ENCODE peak calls at places on chromosome 13, in ten cellular contexts. C is dorsolateral prefrontal cortex; P is tibial artery; Q is suprapubic skin; K is AG09319; U is progenitor cell of endocrine pancreas; H is heart right ventricle; B is CD4-positive, alpha-beta T cell; N is nephron progenitor cell; G is CD8-positive, alpha-beta T cell. R is an unnamed sample.

GRCh38 chr13:42575938-42576337 is 2.0 kb downstream of the TNFSF11 start:
- DNase-seq in C (no peak), P (no peak), Q (no peak), K (no peak), U (no peak), H (no peak), B (no peak), N (no peak), G (no peak), R (no peak)

GRCh38 chr13:44174769-44175425 is 198.7 kb upstream of the SERP2 start:
- DNase-seq in C (no peak), P (no peak), Q (no peak), K (no peak), U (no peak), H (no peak), B (no peak), N (no peak), G (no peak), R (no peak)

GRCh38 chr13:20190481-20191310 is 2.0 kb downstream of the GJB2 start:
- DNase-seq in C (no peak), P (no peak), Q (no peak), K (no peak), U (no peak), H (no peak), B (no peak), N (no peak), G (no peak), R (no peak)

GRCh38 chr13:75637101-75637774 is 1.1 kb downstream of the LMO7 start:
- DNase-seq in C (no peak), P (no peak), Q (no peak), K (no peak), U (no peak), H (no peak), B (no peak), N (no peak), G (no peak), R (no peak)

GRCh38 chr13:113882266-113882627 is 18.4 kb upstream of the GAS6 start:
- DNase-seq in C (no peak), P (peak), Q (peak), K (no peak), U (no peak), H (peak), B (no peak), N (no peak), G (no peak), R (no peak)

GRCh38 chr13:107734891-107735620 is 480.3 kb downstream of the LIG4 start:
- DNase-seq in C (no peak), P (no peak), Q (no peak), K (no peak), U (no peak), H (no peak), B (no peak), N (no peak), G (no peak), R (no peak)

GRCh38 chr13:106401081-106401480 is 134.4 kb downstream of the EFNB2 start:
- DNase-seq in C (no peak), P (no peak), Q (no peak), K (no peak), U (no peak), H (no peak), B (no peak), N (no peak), G (no peak), R (no peak)

GRCh38 chr13:112833551-112834257 is 135.3 kb upstream of the MCF2L start:
- DNase-seq in C (no peak), P (no peak), Q (no peak), K (no peak), U (no peak), H (no peak), B (no peak), N (no peak), G (no peak), R (no peak)

GRCh38 chr13:37097008-37097579 is 8.4 kb downstream of the CSNK1A1L start:
- DNase-seq in C (no peak), P (no peak), Q (no peak), K (no peak), U (no peak), H (no peak), B (no peak), N (no peak), G (no peak), R (no peak)

GRCh38 chr13:85503797-85504196 is 295.4 kb downstream of the SLITRK6 start:
- DNase-seq in C (no peak), P (no peak), Q (no peak), K (no peak), U (no peak), H (no peak), B (no peak), N (no peak), G (no peak), R (no peak)

GRCh38 chr13:97116754-97117153 is 105.4 kb upstream of the MBNL2 start:
- DNase-seq in C (no peak), P (no peak), Q (no peak), K (no peak), U (no peak), H (no peak), B (no peak), N (no peak), G (no peak), R (no peak)

GRCh38 chr13:52162279-52163101 is 3.1 kb upstream of the NEK3 start:
- DNase-seq in C (no peak), P (no peak), Q (no peak), K (no peak), U (no peak), H (no peak), B (no peak), N (no peak), G (no peak), R (no peak)

GRCh38 chr13:72304121-72304745 is 423.2 kb downstream of the MZT1 start:
- DNase-seq in C (no peak), P (no peak), Q (no peak), K (no peak), U (no peak), H (no peak), B (no peak), N (no peak), G (no peak), R (no peak)

GRCh38 chr13:37001921-37002250 is 1.3 kb downstream of the EXOSC8 start:
- DNase-seq in C (no peak), P (no peak), Q (no peak), K (no peak), U (no peak), H (no peak), B (no peak), N (no peak), G (no peak), R (no peak)

GRCh38 chr13:59906413-59907027 is 257.2 kb downstream of the DIAPH3 start:
- DNase-seq in C (no peak), P (no peak), Q (no peak), K (no peak), U (no peak), H (no peak), B (no peak), N (peak), G (no peak), R (no peak)

GRCh38 chr13:113967206-113967720 is 6.6 kb downstream of the C13orf46 start:
- DNase-seq in C (no peak), P (no peak), Q (no peak), K (no peak), U (no peak), H (no peak), B (no peak), N (no peak), G (no peak), R (no peak)

GRCh38 chr13:85093808-85094207 is 705.4 kb downstream of the SLITRK6 start:
- DNase-seq in C (no peak), P (no peak), Q (no peak), K (no peak), U (no peak), H (no peak), B (no peak), N (no peak), G (no peak), R (no peak)

GRCh38 chr13:42040730-42041016 is 7.8 kb upstream of the DGKH start:
- DNase-seq in C (no peak), P (no peak), Q (no peak), K (no peak), U (no peak), H (no peak), B (no peak), N (no peak), G (no peak), R (no peak)

GRCh38 chr13:106369091-106369490 is 166.4 kb downstream of the EFNB2 start:
- DNase-seq in C (no peak), P (no peak), Q (no peak), K (no peak), U (no peak), H (no peak), B (no peak), N (no peak), G (no peak), R (no peak)

GRCh38 chr13:20553309-20553708 is 13.6 kb upstream of the IFT88 start:
- DNase-seq in C (peak), P (no peak), Q (no peak), K (no peak), U (no peak), H (no peak), B (no peak), N (no peak), G (no peak), R (no peak)

GRCh38 chr13:86581711-86582110 is 782.5 kb upstream of the SLITRK6 start:
- DNase-seq in C (no peak), P (no peak), Q (no peak), K (no peak), U (no peak), H (no peak), B (no peak), N (no peak), G (no peak), R (no peak)

GRCh38 chr13:64305246-64305645 is 2889.6 kb upstream of the PCDH20 start:
- DNase-seq in C (no peak), P (no peak), Q (no peak), K (no peak), U (no peak), H (no peak), B (no peak), N (no peak), G (no peak), R (no peak)

GRCh38 chr13:42696191-42696590 is 85.2 kb upstream of the FAM216B start:
- DNase-seq in C (no peak), P (no peak), Q (no peak), K (no peak), U (no peak), H (no peak), B (no peak), N (no peak), G (no peak), R (no peak)

GRCh38 chr13:33817843-33818661 is at the start of gene RFC3:
- DNase-seq in C (peak), P (peak), Q (peak), K (peak), U (peak), H (peak), B (peak), N (peak), G (peak), R (peak)
- TF ChIP-seq CTCF in C (peak), P (no peak), Q (no peak), K (no peak), U (no peak), H (no peak), B (no peak), N (no peak), G (no peak), R (no peak)

GRCh38 chr13:94784066-94784465 is 71.7 kb upstream of the SOX21 start:
- DNase-seq in C (no peak), P (no peak), Q (no peak), K (no peak), U (no peak), H (no peak), B (no peak), N (no peak), G (no peak), R (no peak)
- TF ChIP-seq CTCF in C (no peak), P (no peak), Q (no peak), K (no peak), U (no peak), H (no peak), B (no peak), N (no peak), G (no peak), R (no peak)

GRCh38 chr13:111048387-111048786 is 66.7 kb upstream of the ARHGEF7 start:
- DNase-seq in C (no peak), P (no peak), Q (no peak), K (no peak), U (no peak), H (no peak), B (no peak), N (no peak), G (no peak), R (no peak)

GRCh38 chr13:111044087-111044830 is 70.9 kb upstream of the ARHGEF7 start:
- DNase-seq in C (no peak), P (no peak), Q (no peak), K (no peak), U (no peak), H (no peak), B (no peak), N (no peak), G (no peak), R (no peak)

GRCh38 chr13:111047326-111047725 is 67.8 kb upstream of the ARHGEF7 start:
- DNase-seq in C (no peak), P (no peak), Q (no peak), K (no peak), U (no peak), H (no peak), B (no peak), N (no peak), G (no peak), R (no peak)

GRCh38 chr13:111045170-111045569 is 69.9 kb upstream of the ARHGEF7 start:
- DNase-seq in C (no peak), P (no peak), Q (no peak), K (no peak), U (no peak), H (no peak), B (no peak), N (no peak), G (no peak), R (no peak)

GRCh38 chr13:111046590-111047141 is 68.4 kb upstream of the ARHGEF7 start:
- DNase-seq in C (no peak), P (no peak), Q (no peak), K (no peak), U (no peak), H (no peak), B (no peak), N (no peak), G (no peak), R (no peak)
- TF ChIP-seq CTCF in C (peak), P (peak), Q (no peak), K (peak), U (no peak), H (peak), B (no peak), N (no peak), G (no peak), R (no peak)

DNA sequence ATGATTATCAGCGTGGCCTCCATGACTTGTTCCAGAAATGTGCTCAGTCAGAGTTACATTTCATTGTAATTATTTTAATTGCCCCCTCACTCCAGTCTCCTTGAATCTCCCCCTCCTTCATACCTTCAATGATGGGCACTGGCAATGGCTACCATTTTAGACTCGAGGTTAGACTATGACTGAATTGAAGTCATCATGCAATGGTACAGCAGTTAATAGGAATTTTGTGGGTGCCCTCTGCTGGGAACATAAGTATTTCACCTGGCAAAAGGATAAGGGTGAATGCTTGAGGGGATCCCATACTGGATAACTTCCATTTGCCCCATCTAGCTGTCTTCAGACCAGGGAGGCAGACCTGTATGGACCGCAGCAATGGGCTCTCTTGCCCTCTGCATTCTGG is 32.2 kb upstream of the USP12 start:
- DNase-seq in C (no peak), P (no peak), Q (no peak), K (no peak), U (no peak), H (no peak), B (no peak), N (no peak), G (no peak), R (no peak)
- TF ChIP-seq CTCF in C (no peak), P (peak), Q (no peak), K (no peak), U (no peak), H (peak), B (peak), N (no peak), G (no peak), R (peak)

GRCh38 chr13:70310720-70311119 is 202.5 kb upstream of the KLHL1 start:
- DNase-seq in C (no peak), P (no peak), Q (no peak), K (no peak), U (no peak), H (no peak), B (no peak), N (peak), G (no peak), R (no peak)
- TF ChIP-seq CTCF in C (peak), P (no peak), Q (no peak), K (no peak), U (peak), H (peak), B (no peak), N (peak), G (no peak), R (peak)

DNA sequence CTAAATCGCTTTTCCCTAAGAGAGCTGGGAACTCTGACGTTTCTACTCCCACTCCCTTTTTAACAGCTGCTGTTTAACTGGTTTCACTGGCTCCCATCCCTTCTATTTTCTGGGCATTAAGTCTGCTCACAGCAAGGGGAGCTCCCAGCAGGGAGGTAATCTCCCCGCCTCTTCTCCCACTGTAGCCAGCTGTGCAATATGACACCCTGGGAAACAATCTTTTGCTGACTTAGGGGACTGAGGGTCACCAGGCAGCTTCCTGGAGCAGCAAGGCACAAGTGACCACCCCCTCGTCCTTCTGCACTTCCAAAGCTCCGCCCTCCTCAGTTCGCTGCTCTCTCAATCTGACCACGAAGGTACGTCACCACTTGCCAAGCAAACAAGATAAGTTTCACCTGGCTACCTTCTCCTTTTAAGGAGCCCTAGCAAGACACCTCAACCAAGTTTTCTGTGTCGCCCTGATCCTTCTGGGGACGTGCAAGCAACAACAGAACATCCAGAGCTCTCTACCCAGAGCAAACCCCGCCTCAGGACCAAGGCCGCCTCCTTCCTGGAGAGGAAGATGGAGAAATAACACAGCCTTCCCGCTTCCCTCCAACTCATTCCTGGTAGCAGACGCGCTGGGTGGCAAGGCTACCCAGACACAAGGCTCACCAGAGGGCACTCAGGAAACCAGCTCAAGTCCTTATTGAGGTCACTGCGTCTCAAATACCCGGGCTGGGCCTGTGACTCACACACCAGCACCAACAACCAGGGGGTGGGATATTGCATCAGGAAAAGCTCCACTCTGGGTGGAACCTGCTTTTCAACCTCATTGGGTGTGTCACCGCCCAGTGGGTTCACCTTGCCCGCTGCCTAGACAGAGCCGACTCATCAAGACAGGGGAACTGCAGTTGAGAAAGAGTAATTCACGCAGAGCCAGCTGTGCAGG is 92.4 kb downstream of the STK24 start:
- DNase-seq in C (no peak), P (peak), Q (peak), K (peak), U (peak), H (peak), B (peak), N (peak), G (peak), R (peak)
- TF ChIP-seq CTCF in C (no peak), P (no peak), Q (no peak), K (peak), U (no peak), H (no peak), B (no peak), N (no peak), G (no peak), R (no peak)

R was measured in D721Med.